ENCODE peak calls at places on chromosomes 2 and 18, in six cellular contexts. One of them, this sample, is unnamed.

GRCh38 chr2:85998071-85998991 is 107.4 kb downstream of the POLR1A start:
- DNase-seq in RWPE1: no peak
- DNase-seq in DMS153: no peak
- DNase-seq in ELF-1: peak
- DNase-seq in NCI-H774: no peak
- DNase-seq in omental fat pad: no peak
- DNase-seq in this sample: no peak

GRCh38 chr2:223538920-223539440 is 63.2 kb downstream of the SCG2 start:
- DNase-seq in RWPE1: no peak
- DNase-seq in DMS153: peak
- DNase-seq in ELF-1: peak
- DNase-seq in NCI-H774: peak
- DNase-seq in omental fat pad: no peak
- DNase-seq in this sample: no peak

GRCh38 chr18:25830787-25831186 is 259.6 kb downstream of the SS18 start:
- DNase-seq in RWPE1: no peak
- DNase-seq in DMS153: no peak
- DNase-seq in ELF-1: peak
- DNase-seq in NCI-H774: no peak
- DNase-seq in omental fat pad: no peak
- DNase-seq in this sample: no peak

GRCh38 chr2:159640176-159640575 is 23.8 kb upstream of the BAZ2B start:
- DNase-seq in RWPE1: no peak
- DNase-seq in DMS153: no peak
- DNase-seq in ELF-1: no peak
- DNase-seq in NCI-H774: no peak
- DNase-seq in omental fat pad: no peak
- DNase-seq in this sample: no peak

GRCh38 chr2:46510596-46511177 is 31.3 kb downstream of the TMEM247 start:
- DNase-seq in RWPE1: no peak
- DNase-seq in DMS153: no peak
- DNase-seq in ELF-1: no peak
- DNase-seq in NCI-H774: no peak
- DNase-seq in omental fat pad: no peak
- DNase-seq in this sample: no peak

GRCh38 chr18:79582978-79583377 is 96.6 kb upstream of the CTDP1 start:
- DNase-seq in RWPE1: no peak
- DNase-seq in DMS153: no peak
- DNase-seq in ELF-1: no peak
- DNase-seq in NCI-H774: no peak
- DNase-seq in omental fat pad: no peak
- DNase-seq in this sample: no peak

GRCh38 chr2:237964578-237965404 is 2.0 kb upstream of the UBE2F start:
- DNase-seq in RWPE1: peak
- DNase-seq in DMS153: no peak
- DNase-seq in ELF-1: no peak
- DNase-seq in NCI-H774: no peak
- DNase-seq in omental fat pad: no peak
- DNase-seq in this sample: no peak

GRCh38 chr2:31079665-31080064 is 58.6 kb downstream of the GALNT14 start:
- DNase-seq in RWPE1: no peak
- DNase-seq in DMS153: no peak
- DNase-seq in ELF-1: peak
- DNase-seq in NCI-H774: no peak
- DNase-seq in omental fat pad: no peak
- DNase-seq in this sample: no peak

GRCh38 chr18:57813245-57813644 is 10.1 kb upstream of the ATP8B1 start:
- DNase-seq in RWPE1: peak
- DNase-seq in DMS153: no peak
- DNase-seq in ELF-1: no peak
- DNase-seq in NCI-H774: no peak
- DNase-seq in omental fat pad: no peak
- DNase-seq in this sample: no peak

GRCh38 chr2:3285901-3286645 is 91.5 kb downstream of the EIPR1 start:
- DNase-seq in RWPE1: no peak
- DNase-seq in DMS153: peak
- DNase-seq in ELF-1: peak
- DNase-seq in NCI-H774: peak
- DNase-seq in omental fat pad: no peak
- DNase-seq in this sample: no peak

GRCh38 chr18:24605454-24605853 is 145.0 kb downstream of the HRH4 start:
- DNase-seq in RWPE1: no peak
- DNase-seq in DMS153: no peak
- DNase-seq in ELF-1: no peak
- DNase-seq in NCI-H774: no peak
- DNase-seq in omental fat pad: no peak
- DNase-seq in this sample: no peak

GRCh38 chr2:164141271-164141670 is 405.5 kb upstream of the FIGN start:
- DNase-seq in RWPE1: no peak
- DNase-seq in DMS153: no peak
- DNase-seq in ELF-1: no peak
- DNase-seq in NCI-H774: no peak
- DNase-seq in omental fat pad: no peak
- DNase-seq in this sample: no peak

GRCh38 chr2:73291093-73291460 is 2.3 kb downstream of the EGR4 start:
- DNase-seq in RWPE1: peak
- DNase-seq in DMS153: no peak
- DNase-seq in ELF-1: peak
- DNase-seq in NCI-H774: no peak
- DNase-seq in omental fat pad: no peak
- DNase-seq in this sample: no peak

GRCh38 chr2:108324531-108325256 is 36.0 kb downstream of the SULT1C2 start:
- DNase-seq in RWPE1: peak
- DNase-seq in DMS153: no peak
- DNase-seq in ELF-1: no peak
- DNase-seq in NCI-H774: no peak
- DNase-seq in omental fat pad: no peak
- DNase-seq in this sample: no peak

GRCh38 chr18:59505311-59505710 is 146.2 kb upstream of the LMAN1 start:
- DNase-seq in RWPE1: no peak
- DNase-seq in DMS153: no peak
- DNase-seq in ELF-1: no peak
- DNase-seq in NCI-H774: no peak
- DNase-seq in omental fat pad: no peak
- DNase-seq in this sample: no peak

GRCh38 chr2:150789376-150789905 is 302.0 kb upstream of the RND3 start:
- DNase-seq in RWPE1: no peak
- DNase-seq in DMS153: no peak
- DNase-seq in ELF-1: no peak
- DNase-seq in NCI-H774: no peak
- DNase-seq in omental fat pad: no peak
- DNase-seq in this sample: no peak

GRCh38 chr2:220057922-220058321 is 430.5 kb downstream of the SLC4A3 start:
- DNase-seq in RWPE1: no peak
- DNase-seq in DMS153: no peak
- DNase-seq in ELF-1: no peak
- DNase-seq in NCI-H774: no peak
- DNase-seq in omental fat pad: no peak
- DNase-seq in this sample: no peak

GRCh38 chr2:131094655-131095281 is 1.5 kb upstream of the FAM168B start:
- DNase-seq in RWPE1: peak
- DNase-seq in DMS153: no peak
- DNase-seq in ELF-1: no peak
- DNase-seq in NCI-H774: no peak
- DNase-seq in omental fat pad: no peak
- DNase-seq in this sample: no peak

GRCh38 chr2:237929979-237930378 is 36.8 kb upstream of the UBE2F start:
- DNase-seq in RWPE1: no peak
- DNase-seq in DMS153: no peak
- DNase-seq in ELF-1: no peak
- DNase-seq in NCI-H774: no peak
- DNase-seq in omental fat pad: no peak
- DNase-seq in this sample: no peak

GRCh38 chr2:134858245-134858644 is 19.8 kb downstream of the ACMSD start:
- DNase-seq in RWPE1: no peak
- DNase-seq in DMS153: no peak
- DNase-seq in ELF-1: no peak
- DNase-seq in NCI-H774: no peak
- DNase-seq in omental fat pad: no peak
- DNase-seq in this sample: no peak

GRCh38 chr18:50096766-50097435 is 98.0 kb downstream of the MYO5B start:
- DNase-seq in RWPE1: no peak
- DNase-seq in DMS153: no peak
- DNase-seq in ELF-1: no peak
- DNase-seq in NCI-H774: no peak
- DNase-seq in omental fat pad: no peak
- DNase-seq in this sample: no peak

GRCh38 chr2:239465017-239466001 is 64.5 kb upstream of the HDAC4 start:
- DNase-seq in RWPE1: peak
- DNase-seq in DMS153: peak
- DNase-seq in ELF-1: no peak
- DNase-seq in NCI-H774: peak
- DNase-seq in omental fat pad: peak
- DNase-seq in this sample: no peak

GRCh38 chr2:231347081-231347480 is 48.4 kb upstream of the B3GNT7 start:
- DNase-seq in RWPE1: no peak
- DNase-seq in DMS153: no peak
- DNase-seq in ELF-1: no peak
- DNase-seq in NCI-H774: no peak
- DNase-seq in omental fat pad: no peak
- DNase-seq in this sample: no peak

GRCh38 chr18:79378416-79379250 is 17.1 kb upstream of the NFATC1 start:
- DNase-seq in RWPE1: peak
- DNase-seq in DMS153: no peak
- DNase-seq in ELF-1: peak
- DNase-seq in NCI-H774: no peak
- DNase-seq in omental fat pad: peak
- DNase-seq in this sample: peak

GRCh38 chr2:200042944-200043343 is 87.6 kb downstream of the MAIP1 start:
- DNase-seq in RWPE1: no peak
- DNase-seq in DMS153: no peak
- DNase-seq in ELF-1: no peak
- DNase-seq in NCI-H774: no peak
- DNase-seq in omental fat pad: no peak
- DNase-seq in this sample: no peak

GRCh38 chr2:23905155-23905554 is 21.8 kb downstream of the ATAD2B start:
- DNase-seq in RWPE1: no peak
- DNase-seq in DMS153: no peak
- DNase-seq in ELF-1: no peak
- DNase-seq in NCI-H774: no peak
- DNase-seq in omental fat pad: no peak
- DNase-seq in this sample: no peak

GRCh38 chr2:43178055-43178598 is 48.3 kb downstream of the ZFP36L2 start:
- DNase-seq in RWPE1: no peak
- DNase-seq in DMS153: no peak
- DNase-seq in ELF-1: no peak
- DNase-seq in NCI-H774: no peak
- DNase-seq in omental fat pad: no peak
- DNase-seq in this sample: no peak

GRCh38 chr18:22710628-22711380 is 222.3 kb upstream of the RBBP8 start:
- DNase-seq in RWPE1: peak
- DNase-seq in DMS153: no peak
- DNase-seq in ELF-1: peak
- DNase-seq in NCI-H774: no peak
- DNase-seq in omental fat pad: peak
- DNase-seq in this sample: no peak

GRCh38 chr2:151251012-151251411 is 10.7 kb downstream of the RBM43 start:
- DNase-seq in RWPE1: no peak
- DNase-seq in DMS153: no peak
- DNase-seq in ELF-1: no peak
- DNase-seq in NCI-H774: no peak
- DNase-seq in omental fat pad: no peak
- DNase-seq in this sample: no peak

GRCh38 chr2:111694690-111695089 is 189.3 kb downstream of the ANAPC1 start:
- DNase-seq in RWPE1: no peak
- DNase-seq in DMS153: no peak
- DNase-seq in ELF-1: no peak
- DNase-seq in NCI-H774: no peak
- DNase-seq in omental fat pad: no peak
- DNase-seq in this sample: no peak

GRCh38 chr2:224576098-224576715 is 9.0 kb downstream of the CUL3 start:
- DNase-seq in RWPE1: no peak
- DNase-seq in DMS153: no peak
- DNase-seq in ELF-1: no peak
- DNase-seq in NCI-H774: no peak
- DNase-seq in omental fat pad: no peak
- DNase-seq in this sample: no peak

GRCh38 chr2:206040525-206040924 is 45.4 kb downstream of the INO80D start:
- DNase-seq in RWPE1: no peak
- DNase-seq in DMS153: no peak
- DNase-seq in ELF-1: no peak
- DNase-seq in NCI-H774: no peak
- DNase-seq in omental fat pad: no peak
- DNase-seq in this sample: no peak

This sample was measured in NCI-H2107.